ENCODE peak calls at places on chromosome X, in eight cellular contexts. One of them, this sample, is unnamed. For H3K27me3 and H3K4me1, the result is how much of the 10 kb centered on the place peaks cover.

GRCh38 chrX:140141444-140142029 is 176.2 kb upstream of the CXorf66 start:
- DNase-seq in heart left ventricle: no peak
- DNase-seq in transverse colon: peak
- DNase-seq in esophagus muscularis mucosa: no peak
- DNase-seq in IMR-90: peak
- DNase-seq in K562: peak
- DNase-seq in ovary: peak
- DNase-seq in prostate gland: peak
- DNase-seq in this sample: peak

GRCh38 chrX:144637731-144638130 is 609.6 kb upstream of the SPANXN1 start:
- DNase-seq in heart left ventricle: no peak
- DNase-seq in transverse colon: no peak
- DNase-seq in esophagus muscularis mucosa: no peak
- DNase-seq in IMR-90: no peak
- DNase-seq in K562: no peak
- DNase-seq in ovary: no peak
- DNase-seq in prostate gland: no peak
- DNase-seq in this sample: no peak

GRCh38 chrX:151697537-151697936 is 2.3 kb downstream of the PRRG3 start:
- DNase-seq in heart left ventricle: no peak
- DNase-seq in transverse colon: no peak
- DNase-seq in esophagus muscularis mucosa: no peak
- DNase-seq in IMR-90: no peak
- DNase-seq in K562: no peak
- DNase-seq in ovary: no peak
- DNase-seq in prostate gland: no peak
- DNase-seq in this sample: no peak

GRCh38 chrX:101417981-101418841 is 10.2 kb downstream of the HNRNPH2 start:
- DNase-seq in heart left ventricle: peak
- DNase-seq in transverse colon: peak
- DNase-seq in esophagus muscularis mucosa: peak
- DNase-seq in IMR-90: no peak
- DNase-seq in K562: no peak
- DNase-seq in ovary: peak
- DNase-seq in prostate gland: peak
- DNase-seq in this sample: peak

GRCh38 chrX:69285401-69285871 is 120.2 kb upstream of the PJA1 start:
- DNase-seq in heart left ventricle: peak
- DNase-seq in transverse colon: peak
- DNase-seq in esophagus muscularis mucosa: no peak
- DNase-seq in IMR-90: no peak
- DNase-seq in K562: no peak
- DNase-seq in ovary: peak
- DNase-seq in prostate gland: peak
- DNase-seq in this sample: no peak

GRCh38 chrX:26597981-26598380 is 382.0 kb downstream of the MAGEB5 start:
- DNase-seq in heart left ventricle: no peak
- DNase-seq in transverse colon: no peak
- DNase-seq in esophagus muscularis mucosa: no peak
- DNase-seq in IMR-90: peak
- DNase-seq in K562: no peak
- DNase-seq in ovary: no peak
- DNase-seq in prostate gland: no peak
- DNase-seq in this sample: no peak

GRCh38 chrX:132023117-132023895 is at the start of gene STK26:
- DNase-seq in heart left ventricle: peak
- DNase-seq in transverse colon: peak
- DNase-seq in esophagus muscularis mucosa: no peak
- DNase-seq in IMR-90: no peak
- DNase-seq in K562: peak
- DNase-seq in ovary: peak
- DNase-seq in prostate gland: peak
- DNase-seq in this sample: peak

GRCh38 chrX:104319346-104319745 is 64.6 kb upstream of the ESX1 start:
- DNase-seq in heart left ventricle: no peak
- DNase-seq in transverse colon: no peak
- DNase-seq in esophagus muscularis mucosa: no peak
- DNase-seq in IMR-90: no peak
- DNase-seq in K562: no peak
- DNase-seq in ovary: no peak
- DNase-seq in prostate gland: no peak
- DNase-seq in this sample: no peak

GRCh38 chrX:6015423-6015822 is 213.2 kb downstream of the NLGN4X start:
- DNase-seq in heart left ventricle: no peak
- DNase-seq in transverse colon: no peak
- DNase-seq in esophagus muscularis mucosa: no peak
- DNase-seq in IMR-90: no peak
- DNase-seq in K562: no peak
- DNase-seq in ovary: no peak
- DNase-seq in prostate gland: no peak
- DNase-seq in this sample: no peak

GRCh38 chrX:38225093-38225492 is 4.4 kb upstream of the SRPX start:
- DNase-seq in heart left ventricle: no peak
- DNase-seq in transverse colon: no peak
- DNase-seq in esophagus muscularis mucosa: no peak
- DNase-seq in IMR-90: peak
- DNase-seq in K562: no peak
- DNase-seq in ovary: no peak
- DNase-seq in prostate gland: no peak
- DNase-seq in this sample: no peak

GRCh38 chrX:9708086-9708485 is 57.6 kb downstream of the GPR143 start:
- DNase-seq in heart left ventricle: no peak
- DNase-seq in transverse colon: no peak
- DNase-seq in esophagus muscularis mucosa: no peak
- DNase-seq in IMR-90: no peak
- DNase-seq in K562: no peak
- DNase-seq in ovary: no peak
- DNase-seq in prostate gland: no peak
- DNase-seq in this sample: no peak

GRCh38 chrX:24282381-24283121 is 31.3 kb downstream of the SUPT20HL2 start:
- DNase-seq in heart left ventricle: no peak
- DNase-seq in transverse colon: no peak
- DNase-seq in esophagus muscularis mucosa: no peak
- DNase-seq in IMR-90: peak
- DNase-seq in K562: no peak
- DNase-seq in ovary: peak
- DNase-seq in prostate gland: no peak
- DNase-seq in this sample: no peak

GRCh38 chrX:40279091-40279430 is 181.3 kb upstream of the BCOR start:
- DNase-seq in heart left ventricle: no peak
- DNase-seq in transverse colon: no peak
- DNase-seq in esophagus muscularis mucosa: no peak
- DNase-seq in IMR-90: no peak
- DNase-seq in K562: no peak
- DNase-seq in ovary: no peak
- DNase-seq in prostate gland: no peak
- DNase-seq in this sample: no peak

GRCh38 chrX:40105016-40105790 is 7.4 kb upstream of the BCOR start:
- DNase-seq in heart left ventricle: peak
- DNase-seq in transverse colon: peak
- DNase-seq in esophagus muscularis mucosa: no peak
- DNase-seq in IMR-90: no peak
- DNase-seq in K562: no peak
- DNase-seq in ovary: peak
- DNase-seq in prostate gland: peak
- DNase-seq in this sample: peak

GRCh38 chrX:39907964-39908616 is 189.7 kb downstream of the BCOR start:
- DNase-seq in heart left ventricle: peak
- DNase-seq in transverse colon: peak
- DNase-seq in esophagus muscularis mucosa: no peak
- DNase-seq in IMR-90: peak
- DNase-seq in K562: no peak
- DNase-seq in ovary: peak
- DNase-seq in prostate gland: peak
- DNase-seq in this sample: no peak

GRCh38 chrX:13463608-13464007 is 105.8 kb upstream of the EGFL6 start:
- DNase-seq in heart left ventricle: peak
- DNase-seq in transverse colon: peak
- DNase-seq in esophagus muscularis mucosa: no peak
- DNase-seq in IMR-90: peak
- DNase-seq in K562: no peak
- DNase-seq in ovary: peak
- DNase-seq in prostate gland: no peak
- DNase-seq in this sample: peak

GRCh38 chrX:50168305-50168704 is 32.5 kb downstream of the AKAP4 start:
- DNase-seq in heart left ventricle: no peak
- DNase-seq in transverse colon: no peak
- DNase-seq in esophagus muscularis mucosa: no peak
- DNase-seq in IMR-90: peak
- DNase-seq in K562: no peak
- DNase-seq in ovary: no peak
- DNase-seq in prostate gland: no peak
- DNase-seq in this sample: no peak

GRCh38 chrX:107205770-107206696 is at the start of the genes DNAAF6 and NUP62CL:
- DNase-seq in heart left ventricle: peak
- DNase-seq in transverse colon: peak
- DNase-seq in esophagus muscularis mucosa: no peak
- DNase-seq in IMR-90: no peak
- DNase-seq in K562: peak
- DNase-seq in ovary: peak
- DNase-seq in prostate gland: peak
- DNase-seq in this sample: peak
- H3K27me3 ChIP-seq in heart left ventricle: under half
- H3K27me3 ChIP-seq in transverse colon: under half
- H3K27me3 ChIP-seq in esophagus muscularis mucosa: under half
- H3K27me3 ChIP-seq in IMR-90: under half
- H3K27me3 ChIP-seq in K562: under half
- H3K27me3 ChIP-seq in ovary: under half
- H3K27me3 ChIP-seq in prostate gland: under half
- H3K27me3 ChIP-seq in this sample: under half

DNA sequence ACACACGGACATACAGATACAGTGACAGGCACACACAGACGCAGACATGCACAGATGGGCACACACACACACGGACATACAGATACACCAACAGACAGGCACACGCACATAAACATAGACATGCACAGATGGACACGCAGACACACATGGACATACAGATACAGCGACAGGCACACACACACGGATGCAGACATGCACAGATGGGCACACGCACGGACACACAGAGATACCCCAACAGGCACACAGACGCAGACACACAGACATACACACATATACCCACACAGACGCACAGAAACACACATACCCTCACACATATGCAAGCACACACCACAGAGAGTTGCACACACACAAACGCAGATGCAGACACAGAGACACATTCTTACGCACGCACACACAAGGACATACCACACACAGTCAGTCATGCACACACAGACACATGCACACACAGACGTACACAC is 24.4 kb upstream of the SLC25A6 start:
- DNase-seq in heart left ventricle: no peak
- DNase-seq in transverse colon: no peak
- DNase-seq in esophagus muscularis mucosa: no peak
- DNase-seq in IMR-90: no peak
- DNase-seq in K562: no peak
- DNase-seq in ovary: no peak
- DNase-seq in prostate gland: no peak
- DNase-seq in this sample: no peak
- TF ChIP-seq POLR2A in heart left ventricle: no peak
- TF ChIP-seq POLR2A in transverse colon: no peak
- TF ChIP-seq POLR2A in esophagus muscularis mucosa: no peak
- TF ChIP-seq POLR2A in IMR-90: no peak
- TF ChIP-seq POLR2A in K562: no peak
- TF ChIP-seq POLR2A in ovary: no peak
- TF ChIP-seq POLR2A in prostate gland: no peak
- TF ChIP-seq POLR2A in this sample: no peak

DNA sequence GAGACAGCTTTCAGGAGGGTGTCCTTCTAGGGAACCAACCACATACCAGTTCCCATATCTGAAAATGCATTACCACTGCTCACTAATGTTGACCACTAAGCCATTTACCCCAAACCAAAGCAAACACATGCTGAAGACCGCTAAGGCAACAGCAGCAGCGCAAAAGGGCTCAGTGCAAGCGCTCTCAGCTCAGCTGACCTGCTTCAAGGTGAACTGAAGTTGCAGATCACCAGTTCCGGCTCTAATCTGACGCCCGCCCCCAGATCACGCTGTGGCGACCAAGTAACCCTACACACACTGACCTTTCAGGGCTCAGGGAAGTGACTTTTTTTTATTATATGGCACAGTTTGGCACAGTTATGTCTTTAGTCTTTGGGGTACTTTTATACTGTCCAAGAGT is 5.8 kb downstream of the MECP2 start:
- DNase-seq in heart left ventricle: peak
- DNase-seq in transverse colon: no peak
- DNase-seq in esophagus muscularis mucosa: no peak
- DNase-seq in IMR-90: no peak
- DNase-seq in K562: no peak
- DNase-seq in ovary: no peak
- DNase-seq in prostate gland: no peak
- DNase-seq in this sample: no peak
- H3K4me1 ChIP-seq in heart left ventricle: under half
- H3K4me1 ChIP-seq in transverse colon: under half
- H3K4me1 ChIP-seq in esophagus muscularis mucosa: half or more
- H3K4me1 ChIP-seq in IMR-90: under half
- H3K4me1 ChIP-seq in K562: under half
- H3K4me1 ChIP-seq in ovary: under half
- H3K4me1 ChIP-seq in prostate gland: under half
- H3K4me1 ChIP-seq in this sample: under half

GRCh38 chrX:17377795-17378194 is 2.8 kb downstream of the NHS start:
- DNase-seq in heart left ventricle: no peak
- DNase-seq in transverse colon: no peak
- DNase-seq in esophagus muscularis mucosa: no peak
- DNase-seq in IMR-90: no peak
- DNase-seq in K562: no peak
- DNase-seq in ovary: no peak
- DNase-seq in prostate gland: no peak
- DNase-seq in this sample: no peak
- H3K27me3 ChIP-seq in heart left ventricle: under half
- H3K27me3 ChIP-seq in transverse colon: under half
- H3K27me3 ChIP-seq in esophagus muscularis mucosa: under half
- H3K27me3 ChIP-seq in IMR-90: under half
- H3K27me3 ChIP-seq in K562: under half
- H3K27me3 ChIP-seq in ovary: under half
- H3K27me3 ChIP-seq in prostate gland: under half
- H3K27me3 ChIP-seq in this sample: under half

DNA sequence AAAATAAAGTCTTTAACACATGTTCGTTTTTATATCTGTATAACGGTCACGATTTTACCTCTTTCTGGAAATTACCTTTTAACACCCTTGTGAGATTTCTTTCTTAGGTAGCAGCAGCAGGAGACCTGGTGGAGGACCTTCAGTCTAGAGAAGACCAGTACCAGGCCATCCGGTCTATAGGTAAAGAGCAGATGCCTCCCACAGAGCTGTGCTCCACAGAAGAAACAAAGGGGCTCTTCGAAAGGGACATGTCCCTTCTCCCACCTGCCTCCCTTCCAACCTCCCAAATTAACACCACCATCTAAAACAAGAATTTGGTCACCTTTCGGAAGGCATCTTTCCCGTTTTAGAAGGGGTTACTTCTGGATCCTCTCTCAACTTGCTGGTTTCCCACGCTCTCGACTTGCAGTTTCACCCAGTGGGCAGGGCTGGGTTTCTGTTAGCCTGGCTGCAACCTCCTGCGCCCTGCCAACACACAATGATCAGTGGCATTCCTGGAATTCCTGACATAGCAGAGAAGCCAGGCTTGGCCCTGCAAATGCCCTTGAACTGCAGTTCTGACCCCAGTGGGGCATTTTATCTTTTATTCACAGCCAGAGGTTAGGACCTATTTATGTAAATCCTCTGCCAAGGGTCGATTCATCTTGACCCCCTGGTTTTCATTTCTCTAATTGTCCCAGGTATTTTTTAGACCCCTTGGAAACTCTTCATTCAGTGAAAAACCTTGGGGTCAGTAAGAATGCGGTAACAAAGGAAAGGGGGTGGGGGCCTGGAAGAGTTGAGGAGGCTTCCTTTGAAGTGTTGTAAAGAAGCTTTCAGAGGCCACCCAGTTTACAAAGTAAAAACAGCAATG is 217.8 kb downstream of the ZNF674 start:
- DNase-seq in heart left ventricle: peak
- DNase-seq in transverse colon: peak
- DNase-seq in esophagus muscularis mucosa: no peak
- DNase-seq in IMR-90: no peak
- DNase-seq in K562: no peak
- DNase-seq in ovary: no peak
- DNase-seq in prostate gland: no peak
- DNase-seq in this sample: peak
- TF ChIP-seq POLR2A in heart left ventricle: no peak
- TF ChIP-seq POLR2A in transverse colon: no peak
- TF ChIP-seq POLR2A in esophagus muscularis mucosa: no peak
- TF ChIP-seq POLR2A in IMR-90: no peak
- TF ChIP-seq POLR2A in K562: no peak
- TF ChIP-seq POLR2A in ovary: no peak
- TF ChIP-seq POLR2A in prostate gland: no peak
- TF ChIP-seq POLR2A in this sample: no peak